ENCODE peak calls at places on chromosomes 12 and 14, in four cellular contexts. One of them, this sample, is unnamed.

GRCh38 chr12:107990325-107990724 is 138.8 kb upstream of the WSCD2 start:
- DNase-seq in activated T-helper 1 cell treated with anti-CD3 and anti-CD28 coated beads, Interleukin-2, amount 50 U/mL, for 16 hours: no peak
- DNase-seq in stimulated activated CD8-positive, alpha-beta memory T cell treated with anti-CD3 and anti-CD28 coated beads, Interleukin-4, amount 100 ng/mL, for 1 hour: no peak
- DNase-seq in tibial nerve: no peak
- DNase-seq in this sample: no peak

GRCh38 chr12:52494518-52494917 is 1.5 kb upstream of the KRT6A start:
- DNase-seq in tibial nerve: no peak
- DNase-seq in stimulated activated CD8-positive, alpha-beta memory T cell treated with anti-CD3 and anti-CD28 coated beads, Interleukin-4, amount 100 ng/mL, for 1 hour: no peak
- DNase-seq in activated T-helper 1 cell treated with anti-CD3 and anti-CD28 coated beads, Interleukin-2, amount 50 U/mL, for 16 hours: no peak
- DNase-seq in this sample: no peak

GRCh38 chr14:33343016-33343415 is 404.3 kb downstream of the NPAS3 start:
- DNase-seq in stimulated activated CD8-positive, alpha-beta memory T cell treated with anti-CD3 and anti-CD28 coated beads, Interleukin-4, amount 100 ng/mL, for 1 hour: no peak
- DNase-seq in tibial nerve: no peak
- DNase-seq in activated T-helper 1 cell treated with anti-CD3 and anti-CD28 coated beads, Interleukin-2, amount 50 U/mL, for 16 hours: no peak
- DNase-seq in this sample: no peak

GRCh38 chr12:122322501-122322900 is 56.2 kb upstream of the VPS33A start:
- DNase-seq in stimulated activated CD8-positive, alpha-beta memory T cell treated with anti-CD3 and anti-CD28 coated beads, Interleukin-4, amount 100 ng/mL, for 1 hour: no peak
- DNase-seq in tibial nerve: no peak
- DNase-seq in activated T-helper 1 cell treated with anti-CD3 and anti-CD28 coated beads, Interleukin-2, amount 50 U/mL, for 16 hours: no peak
- DNase-seq in this sample: no peak

GRCh38 chr14:105367116-105368031 is 31.0 kb upstream of the TEX22 start:
- DNase-seq in stimulated activated CD8-positive, alpha-beta memory T cell treated with anti-CD3 and anti-CD28 coated beads, Interleukin-4, amount 100 ng/mL, for 1 hour: no peak
- DNase-seq in tibial nerve: no peak
- DNase-seq in activated T-helper 1 cell treated with anti-CD3 and anti-CD28 coated beads, Interleukin-2, amount 50 U/mL, for 16 hours: no peak
- DNase-seq in this sample: no peak

GRCh38 chr12:93363854-93364297 is 13.8 kb upstream of the NUDT4 start:
- DNase-seq in activated T-helper 1 cell treated with anti-CD3 and anti-CD28 coated beads, Interleukin-2, amount 50 U/mL, for 16 hours: no peak
- DNase-seq in stimulated activated CD8-positive, alpha-beta memory T cell treated with anti-CD3 and anti-CD28 coated beads, Interleukin-4, amount 100 ng/mL, for 1 hour: no peak
- DNase-seq in tibial nerve: no peak
- DNase-seq in this sample: no peak

GRCh38 chr12:82359115-82359478 is 768 bp downstream of the METTL25 start:
- DNase-seq in activated T-helper 1 cell treated with anti-CD3 and anti-CD28 coated beads, Interleukin-2, amount 50 U/mL, for 16 hours: no peak
- DNase-seq in stimulated activated CD8-positive, alpha-beta memory T cell treated with anti-CD3 and anti-CD28 coated beads, Interleukin-4, amount 100 ng/mL, for 1 hour: no peak
- DNase-seq in tibial nerve: no peak
- DNase-seq in this sample: no peak

GRCh38 chr12:62632521-62632920 is 165.9 kb downstream of the MON2 start:
- DNase-seq in activated T-helper 1 cell treated with anti-CD3 and anti-CD28 coated beads, Interleukin-2, amount 50 U/mL, for 16 hours: no peak
- DNase-seq in tibial nerve: peak; percentile 25
- DNase-seq in stimulated activated CD8-positive, alpha-beta memory T cell treated with anti-CD3 and anti-CD28 coated beads, Interleukin-4, amount 100 ng/mL, for 1 hour: no peak
- DNase-seq in this sample: peak; percentile 31

GRCh38 chr14:105141026-105141425 is 27.6 kb downstream of the JAG2 start:
- DNase-seq in stimulated activated CD8-positive, alpha-beta memory T cell treated with anti-CD3 and anti-CD28 coated beads, Interleukin-4, amount 100 ng/mL, for 1 hour: no peak
- DNase-seq in activated T-helper 1 cell treated with anti-CD3 and anti-CD28 coated beads, Interleukin-2, amount 50 U/mL, for 16 hours: no peak
- DNase-seq in tibial nerve: no peak
- DNase-seq in this sample: peak; percentile 6

GRCh38 chr12:109727039-109727723 is 13.6 kb downstream of the FAM222A start:
- DNase-seq in activated T-helper 1 cell treated with anti-CD3 and anti-CD28 coated beads, Interleukin-2, amount 50 U/mL, for 16 hours: no peak
- DNase-seq in tibial nerve: peak; percentile 35
- DNase-seq in stimulated activated CD8-positive, alpha-beta memory T cell treated with anti-CD3 and anti-CD28 coated beads, Interleukin-4, amount 100 ng/mL, for 1 hour: no peak
- DNase-seq in this sample: peak; percentile 63

GRCh38 chr12:120412421-120412820 is 25.5 kb upstream of the COX6A1 start:
- DNase-seq in stimulated activated CD8-positive, alpha-beta memory T cell treated with anti-CD3 and anti-CD28 coated beads, Interleukin-4, amount 100 ng/mL, for 1 hour: no peak
- DNase-seq in activated T-helper 1 cell treated with anti-CD3 and anti-CD28 coated beads, Interleukin-2, amount 50 U/mL, for 16 hours: no peak
- DNase-seq in tibial nerve: no peak
- DNase-seq in this sample: no peak

GRCh38 chr12:119699199-119699765 is 31.3 kb downstream of the PRKAB1 start:
- DNase-seq in activated T-helper 1 cell treated with anti-CD3 and anti-CD28 coated beads, Interleukin-2, amount 50 U/mL, for 16 hours: no peak
- DNase-seq in stimulated activated CD8-positive, alpha-beta memory T cell treated with anti-CD3 and anti-CD28 coated beads, Interleukin-4, amount 100 ng/mL, for 1 hour: no peak
- DNase-seq in tibial nerve: no peak
- DNase-seq in this sample: no peak

This sample was measured in breast epithelium.